ENCODE peak calls at places on chromosomes 12 and 14, in five cellular contexts. One of them, this sample, is unnamed. For H3K4me1, the result is how much of the 10 kb centered on the place peaks cover.

GRCh38 chr12:89038831-89039509 is 313.3 kb downstream of the DUSP6 start:
- DNase-seq in iPS DF 6.9: no peak
- DNase-seq in endodermal cell: no peak
- DNase-seq in aorta: no peak
- DNase-seq in left lung: no peak
- DNase-seq in this sample: no peak

GRCh38 chr12:129911437-129912049 is 7.7 kb upstream of the TMEM132D start:
- DNase-seq in iPS DF 6.9: no peak
- DNase-seq in endodermal cell: peak
- DNase-seq in aorta: no peak
- DNase-seq in left lung: no peak
- DNase-seq in this sample: peak

GRCh38 chr14:22837750-22838538 is 1.6 kb downstream of the MMP14 start:
- DNase-seq in iPS DF 6.9: no peak
- DNase-seq in endodermal cell: peak
- DNase-seq in aorta: peak
- DNase-seq in left lung: no peak
- DNase-seq in this sample: no peak

GRCh38 chr14:24183014-24183481 is 5.6 kb downstream of the IPO4 start:
- DNase-seq in iPS DF 6.9: no peak
- DNase-seq in endodermal cell: no peak
- DNase-seq in aorta: peak
- DNase-seq in left lung: peak
- DNase-seq in this sample: no peak

GRCh38 chr12:87107270-87107669 is 851.1 kb upstream of the MGAT4C start:
- DNase-seq in iPS DF 6.9: no peak
- DNase-seq in endodermal cell: no peak
- DNase-seq in aorta: no peak
- DNase-seq in left lung: no peak
- DNase-seq in this sample: no peak

GRCh38 chr12:2856051-2856450 is 788 bp downstream of the TEX52 start:
- DNase-seq in iPS DF 6.9: no peak
- DNase-seq in endodermal cell: no peak
- DNase-seq in aorta: no peak
- DNase-seq in left lung: no peak
- DNase-seq in this sample: no peak

GRCh38 chr12:117047810-117048584 is 51.2 kb downstream of the TESC start:
- DNase-seq in iPS DF 6.9: no peak
- DNase-seq in endodermal cell: peak
- DNase-seq in aorta: no peak
- DNase-seq in left lung: no peak
- DNase-seq in this sample: no peak

GRCh38 chr14:73903028-73903427 is 16.4 kb downstream of the ZNF410 start:
- DNase-seq in iPS DF 6.9: no peak
- DNase-seq in endodermal cell: no peak
- DNase-seq in aorta: no peak
- DNase-seq in left lung: no peak
- DNase-seq in this sample: no peak

GRCh38 chr14:76328457-76329137 is 47.3 kb upstream of the ESRRB start:
- DNase-seq in iPS DF 6.9: no peak
- DNase-seq in endodermal cell: no peak
- DNase-seq in aorta: no peak
- DNase-seq in left lung: no peak
- DNase-seq in this sample: peak

GRCh38 chr14:24941719-24942118 is 108.2 kb downstream of the STXBP6 start:
- DNase-seq in iPS DF 6.9: no peak
- DNase-seq in endodermal cell: no peak
- DNase-seq in aorta: no peak
- DNase-seq in left lung: peak
- DNase-seq in this sample: no peak

GRCh38 chr14:42013560-42013959 is 406.9 kb downstream of the LRFN5 start:
- DNase-seq in iPS DF 6.9: no peak
- DNase-seq in endodermal cell: no peak
- DNase-seq in aorta: no peak
- DNase-seq in left lung: no peak
- DNase-seq in this sample: no peak

GRCh38 chr14:51865953-51866747 is 5.7 kb downstream of the GNG2 start:
- DNase-seq in iPS DF 6.9: no peak
- DNase-seq in endodermal cell: peak
- DNase-seq in aorta: no peak
- DNase-seq in left lung: no peak
- DNase-seq in this sample: no peak

GRCh38 chr14:100644784-100645183 is 57.6 kb upstream of the BEGAIN start:
- DNase-seq in iPS DF 6.9: no peak
- DNase-seq in endodermal cell: no peak
- DNase-seq in aorta: no peak
- DNase-seq in left lung: no peak
- DNase-seq in this sample: no peak

GRCh38 chr14:74313601-74314000 is 10.9 kb upstream of the ABCD4 start:
- DNase-seq in iPS DF 6.9: no peak
- DNase-seq in endodermal cell: no peak
- DNase-seq in aorta: peak
- DNase-seq in left lung: no peak
- DNase-seq in this sample: no peak

GRCh38 chr12:95763809-95764253 is 26.7 kb downstream of the NTN4 start:
- DNase-seq in iPS DF 6.9: no peak
- DNase-seq in endodermal cell: no peak
- DNase-seq in aorta: no peak
- DNase-seq in left lung: no peak
- DNase-seq in this sample: no peak

GRCh38 chr12:28555729-28556128 is 365.5 kb downstream of the CCDC91 start:
- DNase-seq in iPS DF 6.9: no peak
- DNase-seq in endodermal cell: no peak
- DNase-seq in aorta: no peak
- DNase-seq in left lung: no peak
- DNase-seq in this sample: no peak

GRCh38 chr14:106586098-106586704 is 1059.8 kb downstream of the TMEM121 start:
- DNase-seq in iPS DF 6.9: no peak
- DNase-seq in endodermal cell: peak
- DNase-seq in aorta: no peak
- DNase-seq in left lung: no peak
- DNase-seq in this sample: peak

GRCh38 chr12:116352315-116352835 is 74.9 kb upstream of the MED13L start:
- DNase-seq in iPS DF 6.9: no peak
- DNase-seq in endodermal cell: no peak
- DNase-seq in aorta: no peak
- DNase-seq in left lung: no peak
- DNase-seq in this sample: no peak

GRCh38 chr12:95319694-95320331 is 102.2 kb downstream of the VEZT start:
- DNase-seq in iPS DF 6.9: no peak
- DNase-seq in endodermal cell: no peak
- DNase-seq in aorta: no peak
- DNase-seq in left lung: no peak
- DNase-seq in this sample: no peak

GRCh38 chr12:60415361-60415760 is 819.5 kb downstream of the SLC16A7 start:
- DNase-seq in iPS DF 6.9: no peak
- DNase-seq in endodermal cell: no peak
- DNase-seq in aorta: no peak
- DNase-seq in left lung: no peak
- DNase-seq in this sample: no peak

GRCh38 chr12:30925607-30926242 is 823 bp upstream of the TSPAN11 start:
- DNase-seq in iPS DF 6.9: no peak
- DNase-seq in endodermal cell: no peak
- DNase-seq in aorta: no peak
- DNase-seq in left lung: no peak
- DNase-seq in this sample: no peak

GRCh38 chr14:41868396-41868795 is 261.7 kb downstream of the LRFN5 start:
- DNase-seq in iPS DF 6.9: no peak
- DNase-seq in endodermal cell: no peak
- DNase-seq in aorta: no peak
- DNase-seq in left lung: no peak
- DNase-seq in this sample: no peak

GRCh38 chr12:113424915-113425823 is 3.0 kb downstream of the SDSL start:
- DNase-seq in iPS DF 6.9: no peak
- DNase-seq in endodermal cell: peak
- DNase-seq in aorta: peak
- DNase-seq in left lung: peak
- DNase-seq in this sample: peak

GRCh38 chr12:95070378-95070777 is 3.0 kb downstream of the NR2C1 start:
- DNase-seq in iPS DF 6.9: no peak
- DNase-seq in endodermal cell: no peak
- DNase-seq in aorta: no peak
- DNase-seq in left lung: no peak
- DNase-seq in this sample: no peak

GRCh38 chr12:46699986-46700385 is 125.8 kb downstream of the SLC38A4 start:
- DNase-seq in iPS DF 6.9: no peak
- DNase-seq in endodermal cell: no peak
- DNase-seq in aorta: no peak
- DNase-seq in left lung: no peak
- DNase-seq in this sample: no peak

DNA sequence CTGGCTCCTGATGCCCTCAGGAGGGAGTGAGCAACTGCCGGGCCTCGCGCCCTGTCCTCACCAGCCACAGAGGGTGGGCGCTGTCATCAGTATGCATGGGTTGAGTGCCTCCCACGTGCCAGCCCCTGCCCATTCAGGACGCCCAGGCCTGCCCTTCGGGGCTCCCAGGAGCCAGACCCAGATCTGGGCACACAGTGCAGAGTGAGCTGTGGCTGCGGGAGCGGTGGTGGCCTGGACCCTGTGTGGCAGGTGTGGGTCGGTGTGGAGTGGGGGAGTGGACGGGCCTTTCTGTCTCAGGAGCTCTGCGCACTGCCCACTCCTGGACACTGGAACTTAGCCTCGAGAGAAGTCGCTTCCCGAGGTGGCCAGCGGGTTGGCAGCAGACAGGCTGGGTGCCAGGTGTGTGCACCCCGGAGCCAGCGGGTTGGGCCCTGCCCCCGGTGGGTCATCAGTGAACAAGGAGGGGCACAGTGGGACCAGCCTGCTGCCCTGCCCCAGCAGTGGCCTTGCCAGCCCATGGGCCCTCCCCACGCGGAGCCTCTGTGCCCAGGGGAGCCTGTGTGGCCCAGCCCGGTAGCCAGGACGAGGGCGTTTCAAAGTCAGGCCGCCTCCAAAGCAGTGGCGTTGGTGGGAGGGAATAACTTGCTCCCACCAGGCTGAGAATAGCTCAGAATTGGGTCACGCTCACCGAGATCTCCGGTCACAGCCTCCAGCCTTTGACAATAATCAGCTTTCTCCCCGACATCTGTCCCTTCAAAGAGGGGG is 9.5 kb downstream of the TRMT61A start:
- DNase-seq in iPS DF 6.9: no peak
- DNase-seq in endodermal cell: no peak
- DNase-seq in aorta: no peak
- DNase-seq in left lung: peak
- DNase-seq in this sample: no peak
- H3K4me1 ChIP-seq in iPS DF 6.9: under half
- H3K4me1 ChIP-seq in endodermal cell: under half
- H3K4me1 ChIP-seq in aorta: under half
- H3K4me1 ChIP-seq in left lung: under half
- H3K4me1 ChIP-seq in this sample: under half

GRCh38 chr12:15721716-15722115 is 67.5 kb downstream of the EPS8 start:
- DNase-seq in iPS DF 6.9: no peak
- DNase-seq in endodermal cell: no peak
- DNase-seq in aorta: no peak
- DNase-seq in left lung: no peak
- DNase-seq in this sample: no peak
- H3K4me1 ChIP-seq in iPS DF 6.9: under half
- H3K4me1 ChIP-seq in endodermal cell: under half
- H3K4me1 ChIP-seq in aorta: under half
- H3K4me1 ChIP-seq in left lung: under half
- H3K4me1 ChIP-seq in this sample: under half

DNA sequence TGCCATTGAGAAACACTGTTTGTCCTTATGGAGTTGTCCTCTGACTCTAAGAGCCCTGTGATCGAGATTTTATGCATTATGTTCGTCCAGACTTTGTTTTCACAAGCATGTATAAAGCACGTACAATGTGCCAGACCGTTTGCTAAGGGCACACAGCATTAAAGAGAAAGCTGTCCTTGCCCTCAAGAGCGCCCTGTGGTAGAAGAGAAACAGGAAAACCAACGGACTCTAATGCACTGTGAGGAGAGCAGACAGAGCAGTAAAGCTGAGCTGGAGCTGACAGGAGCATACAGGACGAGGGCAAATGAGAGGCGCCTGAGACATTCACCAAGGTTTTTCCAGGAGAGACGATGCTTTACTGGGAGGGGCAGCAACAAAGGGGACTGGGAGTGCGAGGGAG is 66.2 kb upstream of the OVCH1 start:
- DNase-seq in iPS DF 6.9: no peak
- DNase-seq in endodermal cell: no peak
- DNase-seq in aorta: no peak
- DNase-seq in left lung: no peak
- DNase-seq in this sample: no peak
- H3K4me1 ChIP-seq in iPS DF 6.9: under half
- H3K4me1 ChIP-seq in endodermal cell: under half
- H3K4me1 ChIP-seq in aorta: under half
- H3K4me1 ChIP-seq in left lung: under half
- H3K4me1 ChIP-seq in this sample: under half

GRCh38 chr14:68946423-68946822 is 32.7 kb downstream of the ACTN1 start:
- DNase-seq in iPS DF 6.9: no peak
- DNase-seq in endodermal cell: no peak
- DNase-seq in aorta: no peak
- DNase-seq in left lung: no peak
- DNase-seq in this sample: no peak
- H3K4me1 ChIP-seq in iPS DF 6.9: under half
- H3K4me1 ChIP-seq in endodermal cell: under half
- H3K4me1 ChIP-seq in aorta: under half
- H3K4me1 ChIP-seq in left lung: half or more
- H3K4me1 ChIP-seq in this sample: half or more

GRCh38 chr14:80930836-80931389 is 10.6 kb downstream of the CEP128 start:
- DNase-seq in iPS DF 6.9: no peak
- DNase-seq in endodermal cell: no peak
- DNase-seq in aorta: no peak
- DNase-seq in left lung: no peak
- DNase-seq in this sample: no peak

GRCh38 chr14:80930095-80930494 is 11.4 kb downstream of the CEP128 start:
- DNase-seq in iPS DF 6.9: no peak
- DNase-seq in endodermal cell: no peak
- DNase-seq in aorta: no peak
- DNase-seq in left lung: no peak
- DNase-seq in this sample: no peak

GRCh38 chr14:80927385-80927989 is 14.1 kb downstream of the CEP128 start:
- DNase-seq in iPS DF 6.9: no peak
- DNase-seq in endodermal cell: peak
- DNase-seq in aorta: no peak
- DNase-seq in left lung: no peak
- DNase-seq in this sample: no peak

DNA sequence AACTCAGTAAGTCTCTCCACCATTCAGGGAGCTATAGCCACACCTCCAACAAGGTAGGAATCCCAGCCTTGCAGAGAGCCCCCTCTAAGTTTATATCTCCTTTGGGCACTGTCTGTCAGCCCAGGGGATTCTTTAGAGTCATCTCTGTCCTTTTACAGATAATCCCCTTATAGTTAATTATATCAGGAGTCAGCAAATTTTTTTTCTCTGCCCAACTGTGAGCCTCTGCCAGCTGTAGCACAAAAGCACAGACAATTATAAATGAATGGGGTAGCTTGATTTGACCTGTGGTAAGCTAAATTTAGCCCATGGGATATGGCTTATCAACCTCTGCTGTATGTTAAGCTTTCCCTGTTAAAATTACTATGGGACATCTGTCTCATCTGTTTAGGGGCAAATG is 8.3 kb downstream of the CEP128 start:
- DNase-seq in iPS DF 6.9: no peak
- DNase-seq in endodermal cell: no peak
- DNase-seq in aorta: no peak
- DNase-seq in left lung: no peak
- DNase-seq in this sample: no peak
- H3K4me1 ChIP-seq in iPS DF 6.9: under half
- H3K4me1 ChIP-seq in endodermal cell: under half
- H3K4me1 ChIP-seq in aorta: under half
- H3K4me1 ChIP-seq in left lung: under half
- H3K4me1 ChIP-seq in this sample: under half